ENCODE peak calls at places on chromosomes 16 and 17, in six cellular contexts. O is MM.1S, I is neural crest cell, G is AG09319, L is progenitor cell of endocrine pancreas, C is psoas muscle. W is an unnamed sample.

GRCh38 chr17:69608808-69609494 is 194.5 kb downstream of the MAP2K6 start:
- DNase-seq in G (peak; percentile 70), O (no peak), C (no peak), L (no peak), I (no peak), W (peak; percentile 82)

GRCh38 chr17:233473-233941 is 52.1 kb upstream of the DOC2B start:
- DNase-seq in C (peak; percentile 48), G (no peak), O (peak; percentile 19), I (no peak), L (no peak), W (no peak)

GRCh38 chr16:81861503-81861902 is 82.4 kb downstream of the PLCG2 start:
- DNase-seq in I (no peak), G (no peak), O (no peak), L (no peak), C (no peak), W (no peak)

GRCh38 chr16:85228970-85229430 is 116.7 kb upstream of the CIBAR2 start:
- DNase-seq in O (no peak), G (no peak), C (peak; percentile 53), I (no peak), L (no peak), W (no peak)

GRCh38 chr16:27925612-27926011 is 137.9 kb downstream of the GSG1L start:
- DNase-seq in L (no peak), C (no peak), G (no peak), I (no peak), O (no peak), W (no peak)

GRCh38 chr17:42928714-42929496 is 28.3 kb downstream of the G6PC1 start:
- DNase-seq in I (peak; percentile 8), L (no peak), C (no peak), G (peak; percentile 72), O (peak; percentile 75), W (peak; percentile 91)

GRCh38 chr17:75592364-75593020 is 4.9 kb downstream of the MYO15B start:
- DNase-seq in L (no peak), G (no peak), O (no peak), C (no peak), I (no peak), W (no peak)

GRCh38 chr16:70729292-70729691 is 43.4 kb upstream of the MTSS2 start:
- DNase-seq in L (no peak), O (no peak), C (no peak), I (no peak), G (no peak), W (no peak)

GRCh38 chr17:48510761-48511604 is 19.8 kb downstream of the HOXB1 start:
- DNase-seq in I (no peak), C (no peak), G (peak; percentile 44), O (peak; percentile 83), L (no peak), W (peak; percentile 90)

GRCh38 chr16:51430716-51431369 is 279.8 kb upstream of the SALL1 start:
- DNase-seq in I (no peak), O (no peak), L (no peak), C (no peak), G (no peak), W (no peak)

GRCh38 chr17:32258383-32259121 is 7.1 kb upstream of the RHBDL3 start:
- DNase-seq in O (no peak), G (no peak), C (no peak), I (no peak), L (no peak), W (no peak)

GRCh38 chr17:73645050-73645871 is 1.0 kb upstream of the SDK2 start:
- DNase-seq in G (no peak), I (peak; percentile 66), L (peak; percentile 52), O (no peak), C (peak; percentile 67), W (peak; percentile 10)

GRCh38 chr17:46162871-46163270 is 30.4 kb downstream of the KANSL1 start:
- DNase-seq in I (no peak), C (no peak), G (no peak), O (no peak), L (no peak), W (no peak)

GRCh38 chr16:78665373-78665772 is 565.9 kb downstream of the WWOX start:
- DNase-seq in O (no peak), C (no peak), G (no peak), I (no peak), L (no peak), W (no peak)

GRCh38 chr16:54935411-54936085 is 4.9 kb downstream of the IRX5 start:
- DNase-seq in G (no peak), O (no peak), L (no peak), I (no peak), C (no peak), W (no peak)

GRCh38 chr17:77451894-77452852 is 311.4 kb downstream of the SEC14L1 start:
- DNase-seq in O (no peak), G (no peak), C (peak; percentile 77), I (no peak), L (peak; percentile 44), W (peak; percentile 75)

GRCh38 chr16:77211880-77212735 is 12.9 kb downstream of the SYCE1L start:
- DNase-seq in O (peak; percentile 42), G (no peak), C (peak; percentile 73), L (peak; percentile 58), I (peak; percentile 53), W (peak; percentile 27)

GRCh38 chr16:69166221-69166833 is 20.6 kb upstream of the SNTB2 start:
- DNase-seq in I (no peak), C (no peak), O (no peak), L (no peak), G (no peak), W (no peak)

GRCh38 chr17:7922499-7923289 is 6.6 kb upstream of the RNF227 start:
- DNase-seq in I (peak; percentile 80), G (peak; percentile 41), O (peak; percentile 62), L (peak; percentile 80), C (peak; percentile 91), W (peak; percentile 84)

GRCh38 chr17:30939059-30939689 is 17.4 kb downstream of the ADAP2 start:
- DNase-seq in I (no peak), C (peak; percentile 33), L (no peak), O (peak; percentile 86), G (no peak), W (no peak)

GRCh38 chr16:84725481-84726078 is 25.8 kb downstream of the USP10 start:
- DNase-seq in I (no peak), L (no peak), O (no peak), C (no peak), G (no peak), W (no peak)

GRCh38 chr17:83062011-83062817 is 17.2 kb upstream of the METRNL start:
- DNase-seq in I (no peak), L (peak; percentile 9), C (peak; percentile 40), G (no peak), O (no peak), W (no peak)

GRCh38 chr17:83064021-83064731 is 15.2 kb upstream of the METRNL start:
- DNase-seq in O (no peak), G (no peak), L (peak; percentile 8), I (no peak), C (peak; percentile 41), W (no peak)

GRCh38 chr17:83064732-83065659 is 14.4 kb upstream of the METRNL start:
- DNase-seq in G (no peak), L (peak; percentile 8), I (no peak), O (no peak), C (peak; percentile 55), W (no peak)

GRCh38 chr17:83061586-83061985 is 17.8 kb upstream of the METRNL start:
- DNase-seq in I (no peak), G (no peak), C (no peak), L (peak; percentile 7), O (no peak), W (no peak)

DNA sequence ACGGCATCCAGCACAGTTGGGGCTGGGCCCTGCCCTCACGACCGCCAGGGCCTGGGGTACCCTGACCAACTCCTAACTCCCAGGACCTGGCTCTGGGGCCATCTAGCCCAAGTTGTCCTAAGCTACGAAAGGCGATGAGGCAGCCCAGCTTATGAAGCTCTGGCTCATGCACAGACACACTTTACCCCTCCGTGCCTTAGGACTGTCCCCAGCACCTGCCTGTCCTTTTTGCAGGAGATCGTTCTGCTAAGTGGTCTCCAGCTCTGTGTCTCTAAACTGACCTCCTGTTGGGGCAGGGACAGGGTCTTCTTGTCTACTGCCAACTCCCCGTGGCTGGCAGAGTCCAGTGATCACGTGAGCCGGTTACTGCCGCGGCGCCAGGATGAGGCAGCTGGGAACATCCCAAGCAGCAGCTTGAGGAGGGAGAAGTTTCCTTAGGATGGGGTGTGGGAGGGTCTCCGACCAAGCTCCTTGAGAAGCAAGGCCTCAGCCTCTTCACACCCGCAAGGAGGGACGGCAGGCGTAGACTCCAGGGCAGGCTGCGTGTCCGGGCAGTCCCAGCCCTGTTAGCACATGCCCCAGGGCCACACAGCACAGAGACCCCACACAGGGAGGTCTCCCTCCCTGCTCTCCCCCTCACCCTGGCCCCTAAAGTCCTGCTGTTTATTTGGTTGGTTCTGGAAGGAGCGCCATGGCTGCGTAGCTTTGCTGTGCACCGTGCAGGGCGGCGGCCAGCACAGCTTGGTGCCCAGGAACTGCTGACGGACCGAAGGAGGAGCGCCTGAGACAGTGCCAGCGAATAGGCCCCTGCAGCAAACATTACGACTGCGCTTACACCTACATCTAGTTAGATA is 16.4 kb upstream of the METRNL start:
- DNase-seq in O (no peak), C (peak; percentile 50), L (peak; percentile 8), G (no peak), I (no peak), W (no peak)
- TF ChIP-seq CTCF in O (no peak), C (no peak), L (no peak), G (no peak), I (no peak), W (no peak)

GRCh38 chr16:64983983-64984382 is 137.9 kb downstream of the CDH11 start:
- DNase-seq in L (no peak), O (no peak), G (peak; percentile 37), I (peak; percentile 8), C (no peak), W (peak; percentile 90)
- TF ChIP-seq CTCF in L (peak; percentile 47), O (peak; percentile 25), G (peak; percentile 55), I (peak; percentile 57), C (peak; percentile 26), W (peak; percentile 80)

GRCh38 chr17:66975188-66975587 is 10.7 kb downstream of the CACNG4 start:
- DNase-seq in C (no peak), G (no peak), O (no peak), L (no peak), I (no peak), W (no peak)

GRCh38 chr17:66976379-66976663 is 11.8 kb downstream of the CACNG4 start:
- DNase-seq in C (no peak), O (no peak), I (no peak), G (no peak), L (no peak), W (no peak)

GRCh38 chr17:66978514-66979061 is 14.1 kb downstream of the CACNG4 start:
- DNase-seq in O (no peak), G (no peak), L (no peak), I (no peak), C (peak; percentile 85), W (peak; percentile 13)

GRCh38 chr17:66976781-66977201 is 12.3 kb downstream of the CACNG4 start:
- DNase-seq in L (no peak), I (no peak), O (no peak), G (no peak), C (no peak), W (no peak)

GRCh38 chr17:66975614-66976378 is 11.3 kb downstream of the CACNG4 start:
- DNase-seq in I (no peak), G (no peak), C (peak; percentile 72), O (no peak), L (no peak), W (no peak)
- TF ChIP-seq CTCF in I (peak; percentile 32), G (no peak), C (peak; percentile 21), O (no peak), L (peak; percentile 40), W (peak; percentile 7)

GRCh38 chr17:3906881-3907280 is 9.4 kb downstream of the P2RX1 start:
- DNase-seq in C (no peak), O (no peak), I (no peak), G (no peak), L (no peak), W (no peak)
- TF ChIP-seq CTCF in C (no peak), O (no peak), I (no peak), G (no peak), L (no peak), W (no peak)